ENCODE peak calls at places on chromosomes 16 and 17, in ten cellular contexts. E is GM13976, D is dorsolateral prefrontal cortex, M is nephron progenitor cell, W is BJ, R is RWPE2, P is upper lobe of right lung, K is cardiac fibroblast, J is endodermal cell, U is AG04450. V is an unnamed sample.
A peak's percentile ranks its signal among the peaks of the same experiment; 100 is the strongest.

GRCh38 chr17:47267354-47267828 is 13.8 kb downstream of the ITGB3 start:
- DNase-seq in W (peak; percentile 84), U (peak; percentile 59), K (peak; percentile 96), D (no peak), J (no peak), E (no peak), R (no peak), P (no peak), M (no peak), V (no peak)

GRCh38 chr16:7921360-7921759 is 588.7 kb downstream of the RBFOX1 start:
- DNase-seq in W (no peak), R (no peak), D (no peak), J (peak; percentile 43), U (no peak), P (no peak), E (no peak), K (no peak), M (no peak), V (no peak)

GRCh38 chr16:17590711-17591654 is 120.2 kb upstream of the XYLT1 start:
- DNase-seq in D (no peak), E (no peak), K (peak; percentile 14), W (no peak), J (no peak), R (no peak), P (no peak), U (no peak), M (no peak), V (no peak)

GRCh38 chr16:26859086-26859485 is 207.6 kb upstream of the C16orf82 start:
- DNase-seq in W (no peak), E (no peak), U (no peak), D (no peak), J (no peak), K (no peak), M (no peak), P (no peak), R (no peak), V (no peak)

GRCh38 chr17:61601297-61601696 is 10.3 kb upstream of the NACA2 start:
- DNase-seq in K (no peak), R (no peak), M (no peak), J (no peak), P (no peak), D (no peak), U (no peak), E (no peak), W (no peak), V (no peak)

GRCh38 chr17:82228842-82229685 is at the start of gene SLC16A3:
- DNase-seq in D (no peak), U (no peak), J (peak; percentile 88), W (no peak), E (peak; percentile 95), K (peak; percentile 77), P (peak; percentile 90), R (no peak), M (peak; percentile 80), V (no peak)

GRCh38 chr17:59330314-59330942 is 1.0 kb upstream of the YPEL2 start:
- DNase-seq in E (no peak), U (no peak), M (peak; percentile 32), K (no peak), D (no peak), J (peak; percentile 88), W (no peak), R (no peak), P (peak; percentile 74), V (no peak)

GRCh38 chr17:1714488-1714979 is 4.4 kb upstream of the TLCD2 start:
- DNase-seq in D (peak; percentile 63), U (peak; percentile 96), M (peak; percentile 98), J (peak; percentile 99), P (peak; percentile 98), R (peak; percentile 99), E (no peak), K (peak; percentile 99), W (peak; percentile 91), V (peak; percentile 95)

GRCh38 chr17:11487469-11487868 is 110.8 kb upstream of the DNAH9 start:
- DNase-seq in J (peak; percentile 55), K (no peak), M (no peak), P (no peak), E (no peak), D (no peak), R (no peak), W (no peak), U (no peak), V (no peak)

GRCh38 chr17:73620414-73620813 is 23.8 kb downstream of the SDK2 start:
- DNase-seq in D (no peak), W (no peak), P (no peak), U (no peak), M (no peak), K (no peak), J (no peak), R (no peak), E (no peak), V (no peak)
- TF ChIP-seq CTCF in D (no peak), W (no peak), P (no peak), U (no peak), M (no peak), K (no peak), J (peak; percentile 41), R (no peak), E (no peak), V (no peak)

GRCh38 chr17:19362293-19363113 is at the start of gene B9D1:
- DNase-seq in E (peak; percentile 99), W (no peak), M (peak; percentile 93), K (peak; percentile 93), D (peak; percentile 91), R (peak; percentile 89), J (peak; percentile 99), P (peak; percentile 96), U (peak; percentile 84), V (peak; percentile 86)
- TF ChIP-seq CTCF in E (peak; percentile 99), W (peak; percentile 93), M (peak; percentile 97), K (peak; percentile 84), D (peak; percentile 100), R (peak; percentile 98), J (peak; percentile 99), P (peak; percentile 97), U (peak; percentile 84), V (peak; percentile 96)

DNA sequence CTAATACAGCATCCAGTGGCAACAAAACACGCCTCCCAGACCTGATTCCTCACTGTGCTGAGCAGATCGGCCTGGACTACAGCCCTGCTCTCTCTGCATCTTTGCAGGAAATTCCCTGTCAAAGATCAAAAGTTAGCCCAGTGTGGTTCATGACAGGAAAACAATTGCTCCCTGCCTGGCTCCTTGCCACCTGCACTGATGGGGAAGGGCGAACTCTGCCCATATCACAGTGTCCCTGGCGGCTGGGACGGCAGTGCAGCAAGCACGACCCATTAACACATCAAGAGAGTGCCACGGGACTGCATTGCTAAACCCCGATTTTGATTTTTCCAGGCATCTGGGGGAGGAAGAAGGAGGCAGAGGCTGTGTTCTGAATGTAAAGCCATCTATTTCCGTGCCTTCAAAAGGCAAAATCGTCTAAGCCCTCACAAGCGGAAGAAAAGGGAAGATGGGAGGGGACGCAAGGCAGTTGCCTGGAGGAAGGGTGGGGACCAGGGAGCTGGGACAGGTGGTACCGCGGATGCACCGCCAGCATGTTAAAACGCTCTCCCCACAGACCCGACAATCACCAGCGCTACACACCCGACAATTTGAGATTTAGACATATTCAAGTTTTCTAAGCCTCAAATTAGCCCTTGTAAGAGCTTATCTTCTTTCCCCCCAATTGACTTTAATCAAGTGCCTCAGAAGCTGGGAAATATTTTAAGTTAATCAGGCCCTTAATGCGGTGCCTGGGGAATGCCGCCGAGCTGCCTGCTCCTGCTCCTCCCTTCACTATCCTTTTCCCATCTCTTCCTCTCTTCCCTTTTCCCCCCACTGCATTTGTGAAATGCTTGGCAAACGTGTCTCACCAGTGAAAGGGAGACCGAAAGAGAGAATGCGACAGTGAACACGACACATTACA is 238.8 kb upstream of the CDH5 start:
- DNase-seq in W (no peak), P (no peak), R (no peak), K (no peak), U (no peak), J (peak; percentile 79), E (no peak), M (peak; percentile 9), D (peak; percentile 41), V (peak; percentile 42)
- TF ChIP-seq CTCF in W (no peak), P (peak; percentile 17), R (no peak), K (no peak), U (no peak), J (peak; percentile 59), E (no peak), M (no peak), D (no peak), V (no peak)

GRCh38 chr17:71434716-71435115 is 686.1 kb upstream of the SOX9 start:
- DNase-seq in P (no peak), R (no peak), E (no peak), W (no peak), K (no peak), M (no peak), J (no peak), D (no peak), U (no peak), V (no peak)
- TF ChIP-seq CTCF in P (no peak), R (no peak), E (no peak), W (no peak), K (no peak), M (no peak), J (no peak), D (no peak), U (no peak), V (no peak)